ENCODE peak calls at places on chromosomes 5 and 9, in seven cellular contexts. P is activated naive CD4-positive, alpha-beta T cell; L is HFFc6; M is NCI-H1417; T is pulmonary artery endothelial cell; Z is right atrium auricular region; U is HAP-1. O is an unnamed sample.

GRCh38 chr5:179371681-179372675 is 26.7 kb upstream of the ADAMTS2 start:
- DNase-seq in Z (no peak), T (no peak), P (no peak), U (no peak), L (peak), M (peak), O (no peak)

GRCh38 chr5:148659641-148660345 is 5.5 kb upstream of the HTR4 start:
- DNase-seq in L (no peak), T (no peak), Z (no peak), P (no peak), M (no peak), U (no peak), O (no peak)

GRCh38 chr9:104339692-104340091 is 164.4 kb upstream of the OR13F1 start:
- DNase-seq in Z (no peak), U (no peak), T (no peak), L (no peak), P (no peak), M (no peak), O (no peak)

GRCh38 chr5:76521240-76521758 is 101.9 kb downstream of the F2RL2 start:
- DNase-seq in L (peak), T (no peak), M (no peak), Z (no peak), P (no peak), U (no peak), O (no peak)

GRCh38 chr9:134231767-134232166 is 67.4 kb upstream of the RNU6ATAC start:
- DNase-seq in T (no peak), U (no peak), L (no peak), Z (no peak), M (no peak), P (no peak), O (no peak)

GRCh38 chr5:11904270-11904906 is at the start of gene CTNND2:
- DNase-seq in M (peak), Z (no peak), T (no peak), P (no peak), U (no peak), L (no peak), O (no peak)

GRCh38 chr5:93022770-93023169 is 558.2 kb downstream of the NR2F1-AS1 start:
- DNase-seq in Z (no peak), P (no peak), L (no peak), T (no peak), M (no peak), U (no peak), O (no peak)

GRCh38 chr5:103057208-103058130 is 62.5 kb downstream of the GIN1 start:
- DNase-seq in U (no peak), M (no peak), L (peak), T (no peak), Z (no peak), P (no peak), O (no peak)

GRCh38 chr9:93890436-93890935 is 64.7 kb downstream of the BARX1 start:
- DNase-seq in P (no peak), Z (peak), U (no peak), L (no peak), T (no peak), M (no peak), O (no peak)

GRCh38 chr5:174736351-174736721 is 12.0 kb downstream of the MSX2 start:
- DNase-seq in U (no peak), Z (no peak), P (no peak), M (no peak), L (no peak), T (no peak), O (no peak)

GRCh38 chr9:371349-371748 is 156.7 kb downstream of the DOCK8 start:
- DNase-seq in L (no peak), Z (no peak), T (no peak), M (no peak), U (no peak), P (no peak), O (no peak)

GRCh38 chr9:101736723-101737122 is 1.7 kb downstream of the GRIN3A start:
- DNase-seq in L (no peak), P (no peak), T (no peak), Z (no peak), M (no peak), U (no peak), O (no peak)

GRCh38 chr5:65076251-65076869 is 307.6 kb downstream of the CWC27 start:
- DNase-seq in Z (peak), T (no peak), U (peak), M (no peak), L (peak), P (peak), O (peak)